ENCODE peak calls at places on chromosome 19, in ten cellular contexts. One of them, this sample, is unnamed.

GRCh38 chr19:43574424-43575155 is 737 bp downstream of the XRCC1 start:
- DNase-seq in mammary epithelial cell: peak
- DNase-seq in pancreas: no peak
- DNase-seq in small intestine: no peak
- DNase-seq in RWPE1: no peak
- DNase-seq in coronary artery: no peak
- DNase-seq in keratinocyte: no peak
- DNase-seq in IMR-90: peak
- DNase-seq in thoracic aorta: no peak
- DNase-seq in GM23248: peak
- DNase-seq in this sample: peak

GRCh38 chr19:48600679-48601382 is 5.7 kb upstream of the SPACA4 start:
- DNase-seq in pancreas: no peak
- DNase-seq in GM23248: no peak
- DNase-seq in coronary artery: no peak
- DNase-seq in thoracic aorta: no peak
- DNase-seq in keratinocyte: no peak
- DNase-seq in small intestine: no peak
- DNase-seq in RWPE1: no peak
- DNase-seq in mammary epithelial cell: no peak
- DNase-seq in IMR-90: no peak
- DNase-seq in this sample: no peak

GRCh38 chr19:18278521-18279265 is 2.7 kb downstream of the JUND start:
- DNase-seq in mammary epithelial cell: no peak
- DNase-seq in RWPE1: no peak
- DNase-seq in small intestine: peak
- DNase-seq in pancreas: no peak
- DNase-seq in keratinocyte: no peak
- DNase-seq in coronary artery: no peak
- DNase-seq in IMR-90: no peak
- DNase-seq in GM23248: peak
- DNase-seq in thoracic aorta: no peak
- DNase-seq in this sample: no peak

GRCh38 chr19:44990459-44990858 is 10.8 kb upstream of the RELB start:
- DNase-seq in mammary epithelial cell: no peak
- DNase-seq in pancreas: no peak
- DNase-seq in GM23248: no peak
- DNase-seq in IMR-90: no peak
- DNase-seq in small intestine: no peak
- DNase-seq in RWPE1: no peak
- DNase-seq in coronary artery: no peak
- DNase-seq in keratinocyte: no peak
- DNase-seq in thoracic aorta: no peak
- DNase-seq in this sample: no peak

GRCh38 chr19:8663920-8664670 is 33.7 kb downstream of the NFILZ start:
- DNase-seq in GM23248: no peak
- DNase-seq in coronary artery: no peak
- DNase-seq in small intestine: no peak
- DNase-seq in pancreas: no peak
- DNase-seq in keratinocyte: no peak
- DNase-seq in thoracic aorta: no peak
- DNase-seq in RWPE1: no peak
- DNase-seq in IMR-90: no peak
- DNase-seq in mammary epithelial cell: no peak
- DNase-seq in this sample: no peak

GRCh38 chr19:53903055-53903680 is 5.9 kb upstream of the CACNG7 start:
- DNase-seq in RWPE1: peak
- DNase-seq in small intestine: peak
- DNase-seq in GM23248: peak
- DNase-seq in thoracic aorta: no peak
- DNase-seq in coronary artery: no peak
- DNase-seq in mammary epithelial cell: peak
- DNase-seq in pancreas: no peak
- DNase-seq in IMR-90: peak
- DNase-seq in keratinocyte: no peak
- DNase-seq in this sample: no peak

GRCh38 chr19:2537544-2537943 is 61.6 kb downstream of the GADD45B start:
- DNase-seq in thoracic aorta: no peak
- DNase-seq in mammary epithelial cell: no peak
- DNase-seq in GM23248: no peak
- DNase-seq in pancreas: no peak
- DNase-seq in coronary artery: no peak
- DNase-seq in keratinocyte: no peak
- DNase-seq in IMR-90: no peak
- DNase-seq in small intestine: no peak
- DNase-seq in RWPE1: no peak
- DNase-seq in this sample: no peak

GRCh38 chr19:37551123-37551993 is 43.2 kb downstream of the ZNF571 start:
- DNase-seq in coronary artery: no peak
- DNase-seq in RWPE1: peak
- DNase-seq in keratinocyte: no peak
- DNase-seq in mammary epithelial cell: peak
- DNase-seq in GM23248: peak
- DNase-seq in IMR-90: peak
- DNase-seq in thoracic aorta: no peak
- DNase-seq in pancreas: no peak
- DNase-seq in small intestine: peak
- DNase-seq in this sample: peak

GRCh38 chr19:4089400-4089908 is 22.8 kb upstream of the ZBTB7A start:
- DNase-seq in thoracic aorta: no peak
- DNase-seq in IMR-90: no peak
- DNase-seq in small intestine: no peak
- DNase-seq in keratinocyte: no peak
- DNase-seq in mammary epithelial cell: no peak
- DNase-seq in GM23248: no peak
- DNase-seq in coronary artery: no peak
- DNase-seq in pancreas: no peak
- DNase-seq in RWPE1: no peak
- DNase-seq in this sample: no peak

GRCh38 chr19:42253245-42254082 is 1.5 kb downstream of the ERF start:
- DNase-seq in IMR-90: peak
- DNase-seq in keratinocyte: no peak
- DNase-seq in pancreas: peak
- DNase-seq in coronary artery: peak
- DNase-seq in mammary epithelial cell: peak
- DNase-seq in GM23248: peak
- DNase-seq in thoracic aorta: no peak
- DNase-seq in small intestine: peak
- DNase-seq in RWPE1: peak
- DNase-seq in this sample: no peak

GRCh38 chr19:8005534-8006256 is at the start of gene ELAVL1:
- DNase-seq in keratinocyte: no peak
- DNase-seq in thoracic aorta: peak
- DNase-seq in GM23248: peak
- DNase-seq in mammary epithelial cell: peak
- DNase-seq in small intestine: peak
- DNase-seq in pancreas: peak
- DNase-seq in coronary artery: peak
- DNase-seq in RWPE1: peak
- DNase-seq in IMR-90: peak
- DNase-seq in this sample: peak

GRCh38 chr19:43354305-43354627 is 780 bp downstream of the CD177 start:
- DNase-seq in mammary epithelial cell: no peak
- DNase-seq in keratinocyte: no peak
- DNase-seq in coronary artery: no peak
- DNase-seq in pancreas: no peak
- DNase-seq in IMR-90: no peak
- DNase-seq in GM23248: no peak
- DNase-seq in thoracic aorta: no peak
- DNase-seq in RWPE1: no peak
- DNase-seq in small intestine: no peak
- DNase-seq in this sample: no peak

GRCh38 chr19:12140545-12141404 is 625 bp upstream of the ZNF20 start:
- DNase-seq in keratinocyte: peak
- DNase-seq in coronary artery: peak
- DNase-seq in RWPE1: peak
- DNase-seq in mammary epithelial cell: peak
- DNase-seq in GM23248: peak
- DNase-seq in small intestine: peak
- DNase-seq in pancreas: peak
- DNase-seq in thoracic aorta: peak
- DNase-seq in IMR-90: peak
- DNase-seq in this sample: peak
- H3K27ac ChIP-seq in keratinocyte: no peak
- H3K27ac ChIP-seq in coronary artery: no peak
- H3K27ac ChIP-seq in RWPE1: peak
- H3K27ac ChIP-seq in mammary epithelial cell: no peak
- H3K27ac ChIP-seq in GM23248: peak
- H3K27ac ChIP-seq in small intestine: peak
- H3K27ac ChIP-seq in pancreas: peak
- H3K27ac ChIP-seq in thoracic aorta: peak
- H3K27ac ChIP-seq in IMR-90: no peak
- H3K27ac ChIP-seq in this sample: no peak

GRCh38 chr19:47243776-47244547 is 12.4 kb upstream of the CCDC9 start:
- DNase-seq in mammary epithelial cell: peak
- DNase-seq in pancreas: peak
- DNase-seq in GM23248: peak
- DNase-seq in small intestine: peak
- DNase-seq in IMR-90: peak
- DNase-seq in thoracic aorta: peak
- DNase-seq in keratinocyte: peak
- DNase-seq in coronary artery: peak
- DNase-seq in RWPE1: peak
- DNase-seq in this sample: no peak

GRCh38 chr19:47241919-47242644 is 11.1 kb upstream of the BBC3 start:
- DNase-seq in coronary artery: no peak
- DNase-seq in mammary epithelial cell: peak
- DNase-seq in thoracic aorta: no peak
- DNase-seq in GM23248: no peak
- DNase-seq in small intestine: no peak
- DNase-seq in RWPE1: no peak
- DNase-seq in IMR-90: no peak
- DNase-seq in pancreas: no peak
- DNase-seq in keratinocyte: no peak
- DNase-seq in this sample: no peak

GRCh38 chr19:47240996-47241918 is 10.3 kb upstream of the BBC3 start:
- DNase-seq in keratinocyte: no peak
- DNase-seq in thoracic aorta: peak
- DNase-seq in mammary epithelial cell: peak
- DNase-seq in RWPE1: peak
- DNase-seq in pancreas: peak
- DNase-seq in IMR-90: peak
- DNase-seq in small intestine: peak
- DNase-seq in GM23248: peak
- DNase-seq in coronary artery: no peak
- DNase-seq in this sample: no peak

GRCh38 chr19:47240561-47240960 is 9.6 kb upstream of the BBC3 start:
- DNase-seq in GM23248: no peak
- DNase-seq in coronary artery: no peak
- DNase-seq in RWPE1: no peak
- DNase-seq in small intestine: no peak
- DNase-seq in pancreas: no peak
- DNase-seq in keratinocyte: no peak
- DNase-seq in mammary epithelial cell: no peak
- DNase-seq in IMR-90: no peak
- DNase-seq in thoracic aorta: no peak
- DNase-seq in this sample: no peak

GRCh38 chr19:47243364-47243775 is 12.4 kb upstream of the BBC3 start:
- DNase-seq in RWPE1: no peak
- DNase-seq in IMR-90: no peak
- DNase-seq in pancreas: no peak
- DNase-seq in coronary artery: no peak
- DNase-seq in small intestine: no peak
- DNase-seq in mammary epithelial cell: no peak
- DNase-seq in GM23248: no peak
- DNase-seq in thoracic aorta: no peak
- DNase-seq in keratinocyte: no peak
- DNase-seq in this sample: no peak
- H3K27ac ChIP-seq in RWPE1: peak
- H3K27ac ChIP-seq in IMR-90: peak
- H3K27ac ChIP-seq in pancreas: no peak
- H3K27ac ChIP-seq in coronary artery: peak
- H3K27ac ChIP-seq in small intestine: no peak
- H3K27ac ChIP-seq in mammary epithelial cell: peak
- H3K27ac ChIP-seq in GM23248: peak
- H3K27ac ChIP-seq in thoracic aorta: peak
- H3K27ac ChIP-seq in keratinocyte: peak
- H3K27ac ChIP-seq in this sample: peak

DNA sequence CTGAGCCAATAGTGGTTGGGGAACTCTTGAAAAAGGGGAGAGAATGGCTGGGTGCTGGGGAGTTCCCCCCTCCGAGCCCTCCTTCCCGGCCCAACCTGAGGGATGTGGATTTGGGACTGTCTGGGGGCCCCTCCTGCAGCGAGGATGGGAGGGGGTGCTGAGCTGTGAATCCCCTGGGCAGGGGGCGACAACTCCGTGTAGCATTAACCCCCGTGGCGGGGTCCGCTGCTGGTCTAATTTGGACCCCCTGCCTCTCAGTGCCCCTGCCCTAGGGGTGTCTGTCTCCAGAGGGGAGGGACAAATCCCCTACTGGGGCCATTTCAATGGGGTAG is 9.7 kb downstream of the MIDN start:
- DNase-seq in GM23248: no peak
- DNase-seq in RWPE1: no peak
- DNase-seq in IMR-90: no peak
- DNase-seq in mammary epithelial cell: no peak
- DNase-seq in pancreas: no peak
- DNase-seq in coronary artery: no peak
- DNase-seq in small intestine: no peak
- DNase-seq in thoracic aorta: no peak
- DNase-seq in keratinocyte: no peak
- DNase-seq in this sample: no peak
- H3K27ac ChIP-seq in GM23248: peak
- H3K27ac ChIP-seq in RWPE1: peak
- H3K27ac ChIP-seq in IMR-90: peak
- H3K27ac ChIP-seq in mammary epithelial cell: no peak
- H3K27ac ChIP-seq in pancreas: peak
- H3K27ac ChIP-seq in coronary artery: peak
- H3K27ac ChIP-seq in small intestine: peak
- H3K27ac ChIP-seq in thoracic aorta: peak
- H3K27ac ChIP-seq in keratinocyte: no peak
- H3K27ac ChIP-seq in this sample: peak

GRCh38 chr19:17183858-17184271 is 31.3 kb upstream of the USE1 start:
- DNase-seq in coronary artery: no peak
- DNase-seq in pancreas: no peak
- DNase-seq in thoracic aorta: no peak
- DNase-seq in RWPE1: no peak
- DNase-seq in small intestine: no peak
- DNase-seq in IMR-90: no peak
- DNase-seq in GM23248: no peak
- DNase-seq in mammary epithelial cell: no peak
- DNase-seq in keratinocyte: no peak
- DNase-seq in this sample: no peak
- H3K27ac ChIP-seq in coronary artery: no peak
- H3K27ac ChIP-seq in pancreas: no peak
- H3K27ac ChIP-seq in thoracic aorta: no peak
- H3K27ac ChIP-seq in RWPE1: peak
- H3K27ac ChIP-seq in small intestine: peak
- H3K27ac ChIP-seq in IMR-90: no peak
- H3K27ac ChIP-seq in GM23248: no peak
- H3K27ac ChIP-seq in mammary epithelial cell: no peak
- H3K27ac ChIP-seq in keratinocyte: no peak
- H3K27ac ChIP-seq in this sample: no peak